ENCODE peak calls at places on chromosome 4, in six cellular contexts. V is NCI-H2171 treated with DMSO at 0.1 percent for 48 hours; O is activated CD8-positive, alpha-beta T cell treated with anti-CD3 and anti-CD28 coated beads, Interleukin-2, amount 10 ng/mL, durations not matched to agents 7 days and 5 days; Y is AG10803; B is T-helper 1 cell; Z is GDM1. K is an unnamed sample.

GRCh38 chr4:89837385-89837995 is 529 bp upstream of the SNCA start:
- DNase-seq in Z (peak), V (peak), B (peak), O (peak), Y (no peak), K (no peak)

GRCh38 chr4:45147866-45148265 is 421.5 kb upstream of the GNPDA2 start:
- DNase-seq in B (no peak), Z (no peak), V (no peak), O (no peak), Y (no peak), K (no peak)

GRCh38 chr4:186712690-186713089 is 11.0 kb downstream of the FAT1 start:
- DNase-seq in Z (no peak), Y (no peak), V (no peak), O (no peak), B (no peak), K (no peak)

GRCh38 chr4:99219072-99219471 is at the start of gene ADH6:
- DNase-seq in O (no peak), V (no peak), Y (no peak), Z (no peak), B (no peak), K (no peak)

GRCh38 chr4:987689-988513 is 1.1 kb downstream of the IDUA start:
- DNase-seq in B (no peak), V (no peak), Y (no peak), O (no peak), Z (no peak), K (no peak)

GRCh38 chr4:148112231-148112982 is 329.8 kb downstream of the NR3C2 start:
- DNase-seq in V (no peak), Y (peak), B (no peak), O (no peak), Z (no peak), K (no peak)

GRCh38 chr4:174444390-174444789 is 77.9 kb downstream of the HPGD start:
- DNase-seq in Y (no peak), Z (no peak), O (no peak), V (no peak), B (no peak), K (no peak)

GRCh38 chr4:119897260-119897659 is 169.4 kb downstream of the MAD2L1 start:
- DNase-seq in Z (no peak), O (no peak), Y (no peak), B (no peak), V (peak), K (no peak)

GRCh38 chr4:187685247-187685646 is 310.3 kb upstream of the ZFP42 start:
- DNase-seq in V (no peak), Y (no peak), O (no peak), Z (no peak), B (no peak), K (no peak)

GRCh38 chr4:105050896-105051295 is 95.8 kb upstream of the TET2 start:
- DNase-seq in O (no peak), Z (no peak), B (no peak), V (no peak), Y (peak), K (no peak)

GRCh38 chr4:143399113-143399949 is 62.7 kb downstream of the GAB1 start:
- DNase-seq in Z (peak), Y (peak), O (peak), V (peak), B (no peak), K (no peak)

GRCh38 chr4:95129708-95130343 is 372.1 kb downstream of the BMPR1B start:
- DNase-seq in Y (peak), Z (no peak), O (no peak), V (no peak), B (no peak), K (no peak)

GRCh38 chr4:26959654-26960047 is 99.0 kb downstream of the STIM2 start:
- DNase-seq in Y (no peak), Z (no peak), V (no peak), O (no peak), B (no peak), K (no peak)

GRCh38 chr4:25879991-25880641 is 17.3 kb upstream of the SEL1L3 start:
- DNase-seq in Z (no peak), V (no peak), B (no peak), Y (peak), O (no peak), K (peak)

GRCh38 chr4:38902695-38903094 is 35.1 kb downstream of the FAM114A1 start:
- DNase-seq in Y (peak), B (no peak), Z (no peak), O (no peak), V (peak), K (no peak)

GRCh38 chr4:188016754-188017153 is 21.2 kb downstream of the ZFP42 start:
- DNase-seq in Y (no peak), O (no peak), V (no peak), B (no peak), Z (no peak), K (no peak)

GRCh38 chr4:140300271-140300970 is 73.0 kb upstream of the SCOC start:
- DNase-seq in B (no peak), Z (no peak), V (no peak), O (no peak), Y (peak), K (no peak)

GRCh38 chr4:184647391-184648101 is 1.7 kb downstream of the CASP3 start:
- DNase-seq in Z (no peak), Y (peak), B (no peak), O (no peak), V (no peak), K (no peak)

GRCh38 chr4:40209401-40209800 is 12.6 kb downstream of the RHOH start:
- DNase-seq in Z (no peak), O (peak), V (no peak), B (no peak), Y (no peak), K (no peak)

GRCh38 chr4:52873191-52873590 is 11.1 kb downstream of the RASL11B start:
- DNase-seq in O (no peak), V (no peak), B (no peak), Z (no peak), Y (no peak), K (no peak)

GRCh38 chr4:7970031-7970946 is 30.6 kb upstream of the AFAP1 start:
- DNase-seq in Y (peak), Z (no peak), B (peak), O (peak), V (peak), K (no peak)

GRCh38 chr4:33467291-33467690 is 2747.1 kb downstream of the PCDH7 start:
- DNase-seq in O (no peak), B (no peak), Y (no peak), Z (no peak), V (no peak), K (no peak)

GRCh38 chr4:72325215-72325614 is 243.8 kb downstream of the ADAMTS3 start:
- DNase-seq in O (no peak), Z (no peak), V (no peak), B (no peak), Y (peak), K (no peak)

GRCh38 chr4:168803727-168804126 is 206.3 kb downstream of the CBR4 start:
- DNase-seq in O (no peak), Z (no peak), B (no peak), V (no peak), Y (peak), K (no peak)

GRCh38 chr4:119041951-119042560 is 93.6 kb upstream of the MYOZ2 start:
- DNase-seq in Y (peak), B (peak), O (peak), Z (peak), V (peak), K (peak)

GRCh38 chr4:25937801-25938200 is 23.8 kb downstream of the SMIM20 start:
- DNase-seq in V (no peak), O (no peak), Z (no peak), B (no peak), Y (peak), K (no peak)

GRCh38 chr4:99816611-99817309 is at the start of gene DAPP1:
- DNase-seq in Z (no peak), Y (no peak), O (peak), V (no peak), B (peak), K (peak)

GRCh38 chr4:175971393-175972179 is 94.1 kb upstream of the WDR17 start:
- DNase-seq in Z (no peak), V (no peak), B (no peak), O (no peak), Y (no peak), K (no peak)

GRCh38 chr4:136442447-136442846 is 1089.8 kb downstream of the PCDH18 start:
- DNase-seq in Z (no peak), B (no peak), V (no peak), Y (no peak), O (no peak), K (no peak)

GRCh38 chr4:99629962-99630554 is 27.6 kb downstream of the C4orf54 start:
- DNase-seq in Z (no peak), B (no peak), Y (no peak), O (no peak), V (no peak), K (no peak)

K was measured in SIG-M5.